ENCODE peak calls at places on chromosomes 16 and 17, in four cellular contexts. One of them, this sample, is unnamed. For H3K4me1 and H3K27me3, the result is how much of the 10 kb centered on the place peaks cover.

GRCh38 chr17:6592193-6592592 is 35.8 kb upstream of the PITPNM3 start:
- DNase-seq in heart left ventricle: no peak
- DNase-seq in NT2/D1: no peak
- DNase-seq in H9: no peak
- DNase-seq in this sample: no peak

GRCh38 chr17:77407321-77408277 is 266.8 kb downstream of the SEC14L1 start:
- DNase-seq in heart left ventricle: no peak
- DNase-seq in NT2/D1: no peak
- DNase-seq in H9: no peak
- DNase-seq in this sample: peak

GRCh38 chr17:43986225-43986981 is 18.0 kb upstream of the NAGS start:
- DNase-seq in heart left ventricle: no peak
- DNase-seq in NT2/D1: no peak
- DNase-seq in H9: no peak
- DNase-seq in this sample: no peak

GRCh38 chr16:75443301-75443700 is 10.0 kb upstream of the CFDP1 start:
- DNase-seq in heart left ventricle: no peak
- DNase-seq in NT2/D1: no peak
- DNase-seq in H9: no peak
- DNase-seq in this sample: no peak

GRCh38 chr17:40564195-40564882 is 933 bp downstream of the CCR7 start:
- DNase-seq in heart left ventricle: no peak
- DNase-seq in NT2/D1: no peak
- DNase-seq in H9: peak
- DNase-seq in this sample: peak

GRCh38 chr16:19524866-19525723 is 1.4 kb downstream of the CCP110 start:
- DNase-seq in heart left ventricle: no peak
- DNase-seq in NT2/D1: no peak
- DNase-seq in H9: no peak
- DNase-seq in this sample: no peak

GRCh38 chr16:59047114-59047513 is 313.0 kb upstream of the GOT2 start:
- DNase-seq in heart left ventricle: no peak
- DNase-seq in NT2/D1: no peak
- DNase-seq in H9: no peak
- DNase-seq in this sample: no peak

GRCh38 chr16:88969361-88969831 is 7.6 kb downstream of the CBFA2T3 start:
- DNase-seq in heart left ventricle: peak
- DNase-seq in NT2/D1: no peak
- DNase-seq in H9: no peak
- DNase-seq in this sample: no peak

GRCh38 chr17:44321246-44322120 is 3.1 kb downstream of the SLC25A39 start:
- DNase-seq in heart left ventricle: no peak
- DNase-seq in NT2/D1: no peak
- DNase-seq in H9: no peak
- DNase-seq in this sample: no peak

GRCh38 chr17:74318391-74318790 is 7.6 kb upstream of the KIF19 start:
- DNase-seq in heart left ventricle: no peak
- DNase-seq in NT2/D1: no peak
- DNase-seq in H9: no peak
- DNase-seq in this sample: no peak

GRCh38 chr16:30116291-30117207 is 3.2 kb upstream of the GDPD3 start:
- DNase-seq in heart left ventricle: no peak
- DNase-seq in NT2/D1: no peak
- DNase-seq in H9: no peak
- DNase-seq in this sample: no peak

GRCh38 chr16:81431554-81432353 is 12.9 kb upstream of the CMIP start:
- DNase-seq in heart left ventricle: no peak
- DNase-seq in NT2/D1: no peak
- DNase-seq in H9: no peak
- DNase-seq in this sample: peak

GRCh38 chr17:46029627-46030026 is 30.6 kb downstream of the STH start:
- DNase-seq in heart left ventricle: no peak
- DNase-seq in NT2/D1: no peak
- DNase-seq in H9: no peak
- DNase-seq in this sample: no peak
- H3K4me1 ChIP-seq in heart left ventricle: under half
- H3K4me1 ChIP-seq in NT2/D1: under half
- H3K4me1 ChIP-seq in H9: under half
- H3K4me1 ChIP-seq in this sample: under half

GRCh38 chr16:67749436-67750078 is 30.4 kb upstream of the GFOD2 start:
- DNase-seq in heart left ventricle: no peak
- DNase-seq in NT2/D1: no peak
- DNase-seq in H9: no peak
- DNase-seq in this sample: no peak
- H3K27me3 ChIP-seq in heart left ventricle: under half
- H3K27me3 ChIP-seq in NT2/D1: under half
- H3K27me3 ChIP-seq in H9: under half
- H3K27me3 ChIP-seq in this sample: under half

DNA sequence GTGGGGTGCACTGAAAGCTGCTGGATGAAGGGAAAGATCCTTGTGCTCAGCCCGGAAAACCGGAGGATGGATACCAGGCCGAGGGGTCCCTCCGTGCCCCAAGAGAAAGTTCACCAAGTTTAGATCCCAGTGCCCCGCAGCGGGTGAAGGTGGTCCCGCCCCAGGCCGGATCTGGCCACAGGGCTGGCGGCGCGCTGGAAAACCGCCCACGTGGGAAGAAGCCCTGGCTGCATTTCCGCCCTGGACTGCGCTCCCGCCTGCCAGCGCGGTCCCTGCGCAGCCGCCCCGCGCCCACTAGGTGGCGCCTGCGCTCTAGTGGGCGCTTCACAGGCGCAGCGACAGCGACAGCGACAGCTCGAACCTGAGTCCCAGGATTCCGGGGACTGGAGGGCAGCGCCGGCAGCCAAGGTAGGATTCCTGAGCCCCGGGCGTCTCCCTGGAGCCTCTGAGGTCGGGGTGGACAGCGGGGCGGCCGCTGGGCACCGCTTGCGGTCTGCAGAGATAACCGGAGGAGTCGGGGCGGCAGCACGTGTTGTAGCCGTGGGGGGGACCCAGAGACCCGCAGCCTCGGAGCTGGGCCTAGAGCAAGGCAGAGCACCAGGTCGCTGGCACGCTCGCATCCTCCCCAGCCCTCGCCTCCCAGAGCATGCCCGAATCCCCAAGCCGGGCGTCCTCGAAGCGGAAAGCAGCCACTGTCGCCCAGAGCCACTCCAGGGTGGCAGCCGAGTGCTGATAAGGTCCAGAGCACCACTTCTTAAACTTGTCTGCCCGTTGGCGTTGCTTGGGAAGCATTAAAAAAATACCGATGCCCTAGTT is at the start of gene CHD9:
- DNase-seq in heart left ventricle: peak
- DNase-seq in NT2/D1: peak
- DNase-seq in H9: peak
- DNase-seq in this sample: peak
- H3K4me1 ChIP-seq in heart left ventricle: under half
- H3K4me1 ChIP-seq in NT2/D1: under half
- H3K4me1 ChIP-seq in H9: under half
- H3K4me1 ChIP-seq in this sample: under half

DNA sequence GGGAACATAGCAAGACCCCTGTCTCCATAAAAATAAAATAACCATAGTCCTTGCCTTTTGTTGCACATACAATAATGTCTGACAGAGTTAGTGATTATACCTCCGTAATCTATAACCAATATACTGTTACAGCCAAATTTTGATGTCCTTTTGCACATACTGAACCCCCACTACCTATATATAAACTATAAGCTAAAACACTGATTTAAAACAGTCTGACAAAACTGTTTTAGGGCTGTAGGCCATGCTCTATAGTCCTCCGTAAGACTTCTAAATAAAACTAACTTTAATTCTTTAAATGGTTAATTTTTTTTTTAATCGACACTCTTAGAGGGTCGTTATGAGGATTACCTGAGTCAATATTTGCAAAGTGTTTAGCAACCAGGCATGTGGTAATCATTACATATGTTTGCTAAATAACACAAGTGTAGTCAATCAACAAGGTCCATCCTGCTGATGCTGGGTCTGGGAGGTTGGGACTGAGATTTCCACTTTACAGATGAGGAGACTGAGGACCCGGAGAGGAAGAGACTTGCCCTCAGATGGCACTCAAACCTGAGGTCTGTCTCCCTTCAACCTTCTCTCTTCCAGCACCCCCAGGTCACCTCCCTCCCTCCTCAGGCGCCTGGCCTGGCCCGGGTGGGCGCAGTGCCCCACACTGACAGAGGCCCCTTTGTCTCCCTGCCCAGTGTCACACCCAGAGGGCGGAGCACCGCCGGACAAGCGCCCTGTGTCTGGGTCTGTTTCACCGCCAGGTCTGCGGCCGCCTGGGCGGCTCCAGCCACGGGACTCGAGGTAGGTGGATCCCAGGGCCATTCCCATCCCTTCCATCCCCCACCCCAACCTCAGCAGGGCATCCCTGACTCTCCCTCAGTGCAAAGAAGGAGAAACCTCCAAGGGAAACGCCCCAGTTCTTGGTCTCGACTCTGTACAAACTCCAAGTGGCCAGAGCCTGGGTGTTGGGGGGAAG is 10.3 kb downstream of the ZNF385C start:
- DNase-seq in heart left ventricle: no peak
- DNase-seq in NT2/D1: no peak
- DNase-seq in H9: no peak
- DNase-seq in this sample: no peak
- H3K27me3 ChIP-seq in heart left ventricle: under half
- H3K27me3 ChIP-seq in NT2/D1: under half
- H3K27me3 ChIP-seq in H9: under half
- H3K27me3 ChIP-seq in this sample: under half

GRCh38 chr16:25012525-25012991 is 2.6 kb downstream of the ARHGAP17 start:
- DNase-seq in heart left ventricle: no peak
- DNase-seq in NT2/D1: no peak
- DNase-seq in H9: no peak
- DNase-seq in this sample: no peak

GRCh38 chr16:25011891-25012499 is 3.2 kb downstream of the ARHGAP17 start:
- DNase-seq in heart left ventricle: no peak
- DNase-seq in NT2/D1: no peak
- DNase-seq in H9: no peak
- DNase-seq in this sample: no peak

GRCh38 chr16:25009822-25010221 is 5.3 kb downstream of the ARHGAP17 start:
- DNase-seq in heart left ventricle: peak
- DNase-seq in NT2/D1: no peak
- DNase-seq in H9: no peak
- DNase-seq in this sample: no peak

GRCh38 chr16:25013049-25013448 is 2.1 kb downstream of the ARHGAP17 start:
- DNase-seq in heart left ventricle: no peak
- DNase-seq in NT2/D1: no peak
- DNase-seq in H9: no peak
- DNase-seq in this sample: no peak

DNA sequence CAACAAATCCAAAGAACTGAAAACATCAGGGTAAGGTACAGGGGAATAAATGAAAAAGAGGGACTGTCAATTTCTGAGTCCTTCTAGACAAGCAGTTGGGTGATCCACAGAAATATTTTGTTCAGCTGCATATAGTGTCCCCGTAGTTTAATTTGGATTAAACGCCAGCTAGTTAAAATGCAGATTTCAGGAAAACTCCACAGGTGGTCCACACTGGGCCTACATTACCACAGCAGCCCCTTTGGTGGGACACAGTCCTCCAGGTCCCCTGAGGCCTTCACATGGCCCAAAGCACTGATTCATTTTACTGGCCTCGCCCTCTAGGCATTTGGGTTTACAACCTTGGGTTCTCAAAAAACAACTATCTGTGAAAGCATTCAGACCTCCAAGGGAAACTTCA is 4.6 kb downstream of the ARHGAP17 start:
- DNase-seq in heart left ventricle: no peak
- DNase-seq in NT2/D1: no peak
- DNase-seq in H9: no peak
- DNase-seq in this sample: no peak
- H3K4me1 ChIP-seq in heart left ventricle: under half
- H3K4me1 ChIP-seq in NT2/D1: under half
- H3K4me1 ChIP-seq in H9: under half
- H3K4me1 ChIP-seq in this sample: half or more

GRCh38 chr16:1066584-1067172 is 5.9 kb upstream of the SSTR5 start:
- DNase-seq in heart left ventricle: no peak
- DNase-seq in NT2/D1: no peak
- DNase-seq in H9: no peak
- DNase-seq in this sample: no peak

GRCh38 chr16:1062895-1063294 is 9.7 kb upstream of the SSTR5 start:
- DNase-seq in heart left ventricle: no peak
- DNase-seq in NT2/D1: no peak
- DNase-seq in H9: no peak
- DNase-seq in this sample: no peak

GRCh38 chr16:1063728-1064127 is 8.8 kb upstream of the SSTR5 start:
- DNase-seq in heart left ventricle: no peak
- DNase-seq in NT2/D1: no peak
- DNase-seq in H9: no peak
- DNase-seq in this sample: no peak

GRCh38 chr16:1067629-1068028 is 4.9 kb upstream of the SSTR5 start:
- DNase-seq in heart left ventricle: no peak
- DNase-seq in NT2/D1: no peak
- DNase-seq in H9: no peak
- DNase-seq in this sample: no peak

GRCh38 chr16:1065466-1066128 is 7.0 kb upstream of the SSTR5 start:
- DNase-seq in heart left ventricle: no peak
- DNase-seq in NT2/D1: no peak
- DNase-seq in H9: no peak
- DNase-seq in this sample: no peak
- H3K27me3 ChIP-seq in heart left ventricle: under half
- H3K27me3 ChIP-seq in NT2/D1: under half
- H3K27me3 ChIP-seq in H9: under half
- H3K27me3 ChIP-seq in this sample: half or more

DNA sequence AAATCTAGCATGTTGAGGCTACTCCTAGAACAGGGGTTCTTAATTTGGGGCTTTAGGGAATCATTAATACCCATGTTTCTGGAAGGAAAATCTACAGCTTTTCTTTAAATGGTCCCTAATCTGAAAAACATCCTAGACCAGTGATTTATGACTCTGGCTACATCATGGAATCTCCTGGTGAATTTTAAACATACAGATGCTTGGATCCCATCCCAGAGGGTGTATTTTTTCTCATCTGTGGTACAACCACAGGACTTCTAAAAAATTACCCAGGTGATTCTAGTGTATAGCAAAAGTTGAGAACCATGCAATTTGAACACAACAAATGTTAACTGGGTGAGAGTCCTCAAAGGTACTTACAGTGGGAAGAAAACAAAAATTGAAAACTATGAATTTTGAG is 41.5 kb downstream of the KANSL1 start:
- DNase-seq in heart left ventricle: no peak
- DNase-seq in NT2/D1: no peak
- DNase-seq in H9: no peak
- DNase-seq in this sample: no peak
- H3K4me1 ChIP-seq in heart left ventricle: under half
- H3K4me1 ChIP-seq in NT2/D1: under half
- H3K4me1 ChIP-seq in H9: under half
- H3K4me1 ChIP-seq in this sample: under half

GRCh38 chr16:67653131-67654068 is 6.7 kb downstream of the ACD start:
- DNase-seq in heart left ventricle: peak
- DNase-seq in NT2/D1: no peak
- DNase-seq in H9: no peak
- DNase-seq in this sample: no peak
- H3K27me3 ChIP-seq in heart left ventricle: under half
- H3K27me3 ChIP-seq in NT2/D1: under half
- H3K27me3 ChIP-seq in H9: under half
- H3K27me3 ChIP-seq in this sample: under half